ENCODE peak calls at places on chromosomes 1 and 21, in eight cellular contexts. One of them, this sample, is unnamed. For H3K9me3, the result is how much of the 10 kb centered on the place peaks cover.

GRCh38 chr1:62720946-62721554 is 32.9 kb upstream of the DOCK7 start:
- DNase-seq in aorta: no peak
- DNase-seq in psoas muscle: no peak
- DNase-seq in endodermal cell: no peak
- DNase-seq in CD4-positive, alpha-beta memory T cell: no peak
- DNase-seq in effector memory CD4-positive, alpha-beta T cell: no peak
- DNase-seq in Karpas-422: no peak
- DNase-seq in NT2/D1: no peak
- DNase-seq in this sample: no peak

GRCh38 chr1:85884372-85885035 is 176.3 kb upstream of the ZNHIT6 start:
- DNase-seq in aorta: no peak
- DNase-seq in psoas muscle: no peak
- DNase-seq in endodermal cell: peak
- DNase-seq in CD4-positive, alpha-beta memory T cell: no peak
- DNase-seq in effector memory CD4-positive, alpha-beta T cell: no peak
- DNase-seq in Karpas-422: no peak
- DNase-seq in NT2/D1: peak
- DNase-seq in this sample: no peak

GRCh38 chr1:32263744-32264143 is 12.7 kb downstream of the LCK start:
- DNase-seq in aorta: no peak
- DNase-seq in psoas muscle: no peak
- DNase-seq in endodermal cell: no peak
- DNase-seq in CD4-positive, alpha-beta memory T cell: peak
- DNase-seq in effector memory CD4-positive, alpha-beta T cell: no peak
- DNase-seq in Karpas-422: peak
- DNase-seq in NT2/D1: no peak
- DNase-seq in this sample: no peak

GRCh38 chr1:208202333-208202987 is 41.7 kb downstream of the PLXNA2 start:
- DNase-seq in aorta: no peak
- DNase-seq in psoas muscle: no peak
- DNase-seq in endodermal cell: no peak
- DNase-seq in CD4-positive, alpha-beta memory T cell: no peak
- DNase-seq in effector memory CD4-positive, alpha-beta T cell: no peak
- DNase-seq in Karpas-422: no peak
- DNase-seq in NT2/D1: no peak
- DNase-seq in this sample: no peak

GRCh38 chr1:241703001-241703400 is 50.9 kb downstream of the WDR64 start:
- DNase-seq in aorta: no peak
- DNase-seq in psoas muscle: no peak
- DNase-seq in endodermal cell: no peak
- DNase-seq in CD4-positive, alpha-beta memory T cell: no peak
- DNase-seq in effector memory CD4-positive, alpha-beta T cell: no peak
- DNase-seq in Karpas-422: no peak
- DNase-seq in NT2/D1: no peak
- DNase-seq in this sample: no peak

GRCh38 chr1:19922015-19922688 is 1.3 kb downstream of the PLA2G2E start:
- DNase-seq in aorta: no peak
- DNase-seq in psoas muscle: no peak
- DNase-seq in endodermal cell: peak
- DNase-seq in CD4-positive, alpha-beta memory T cell: no peak
- DNase-seq in effector memory CD4-positive, alpha-beta T cell: no peak
- DNase-seq in Karpas-422: no peak
- DNase-seq in NT2/D1: no peak
- DNase-seq in this sample: no peak

GRCh38 chr1:193105821-193106177 is 585 bp upstream of the GLRX2 start:
- DNase-seq in aorta: no peak
- DNase-seq in psoas muscle: no peak
- DNase-seq in endodermal cell: no peak
- DNase-seq in CD4-positive, alpha-beta memory T cell: no peak
- DNase-seq in effector memory CD4-positive, alpha-beta T cell: no peak
- DNase-seq in Karpas-422: no peak
- DNase-seq in NT2/D1: no peak
- DNase-seq in this sample: no peak

GRCh38 chr1:94258873-94259331 is 21.5 kb upstream of the ARHGAP29 start:
- DNase-seq in aorta: peak
- DNase-seq in psoas muscle: peak
- DNase-seq in endodermal cell: no peak
- DNase-seq in CD4-positive, alpha-beta memory T cell: no peak
- DNase-seq in effector memory CD4-positive, alpha-beta T cell: no peak
- DNase-seq in Karpas-422: no peak
- DNase-seq in NT2/D1: no peak
- DNase-seq in this sample: no peak

GRCh38 chr1:27960762-27961645 is 1.2 kb downstream of the XKR8 start:
- DNase-seq in aorta: peak
- DNase-seq in psoas muscle: no peak
- DNase-seq in endodermal cell: peak
- DNase-seq in CD4-positive, alpha-beta memory T cell: no peak
- DNase-seq in effector memory CD4-positive, alpha-beta T cell: no peak
- DNase-seq in Karpas-422: no peak
- DNase-seq in NT2/D1: no peak
- DNase-seq in this sample: no peak

GRCh38 chr1:180994262-180994661 is 28.4 kb downstream of the STX6 start:
- DNase-seq in aorta: no peak
- DNase-seq in psoas muscle: no peak
- DNase-seq in endodermal cell: no peak
- DNase-seq in CD4-positive, alpha-beta memory T cell: no peak
- DNase-seq in effector memory CD4-positive, alpha-beta T cell: no peak
- DNase-seq in Karpas-422: no peak
- DNase-seq in NT2/D1: no peak
- DNase-seq in this sample: no peak

GRCh38 chr21:44889625-44890337 is 16.3 kb upstream of the PTTG1IP start:
- DNase-seq in aorta: no peak
- DNase-seq in psoas muscle: no peak
- DNase-seq in endodermal cell: no peak
- DNase-seq in CD4-positive, alpha-beta memory T cell: no peak
- DNase-seq in effector memory CD4-positive, alpha-beta T cell: no peak
- DNase-seq in Karpas-422: no peak
- DNase-seq in NT2/D1: no peak
- DNase-seq in this sample: no peak

GRCh38 chr1:71026093-71026492 is 21.5 kb downstream of the PTGER3 start:
- DNase-seq in aorta: no peak
- DNase-seq in psoas muscle: no peak
- DNase-seq in endodermal cell: no peak
- DNase-seq in CD4-positive, alpha-beta memory T cell: no peak
- DNase-seq in effector memory CD4-positive, alpha-beta T cell: no peak
- DNase-seq in Karpas-422: no peak
- DNase-seq in NT2/D1: no peak
- DNase-seq in this sample: no peak

GRCh38 chr1:187838335-187839293 is 1009.9 kb downstream of the PLA2G4A start:
- DNase-seq in aorta: no peak
- DNase-seq in psoas muscle: no peak
- DNase-seq in endodermal cell: no peak
- DNase-seq in CD4-positive, alpha-beta memory T cell: no peak
- DNase-seq in effector memory CD4-positive, alpha-beta T cell: no peak
- DNase-seq in Karpas-422: no peak
- DNase-seq in NT2/D1: no peak
- DNase-seq in this sample: no peak

GRCh38 chr1:204197068-204197467 is 777 bp upstream of the KISS1 start:
- DNase-seq in aorta: no peak
- DNase-seq in psoas muscle: no peak
- DNase-seq in endodermal cell: peak
- DNase-seq in CD4-positive, alpha-beta memory T cell: no peak
- DNase-seq in effector memory CD4-positive, alpha-beta T cell: no peak
- DNase-seq in Karpas-422: no peak
- DNase-seq in NT2/D1: no peak
- DNase-seq in this sample: no peak

GRCh38 chr1:166032901-166033371 is 133.9 kb downstream of the FAM78B start:
- DNase-seq in aorta: no peak
- DNase-seq in psoas muscle: peak
- DNase-seq in endodermal cell: peak
- DNase-seq in CD4-positive, alpha-beta memory T cell: no peak
- DNase-seq in effector memory CD4-positive, alpha-beta T cell: no peak
- DNase-seq in Karpas-422: no peak
- DNase-seq in NT2/D1: no peak
- DNase-seq in this sample: no peak

GRCh38 chr1:51840182-51840581 is 38.3 kb downstream of the NRDC start:
- DNase-seq in aorta: no peak
- DNase-seq in psoas muscle: no peak
- DNase-seq in endodermal cell: no peak
- DNase-seq in CD4-positive, alpha-beta memory T cell: no peak
- DNase-seq in effector memory CD4-positive, alpha-beta T cell: no peak
- DNase-seq in Karpas-422: no peak
- DNase-seq in NT2/D1: no peak
- DNase-seq in this sample: no peak

GRCh38 chr1:916173-917075 is 7.3 kb upstream of the SAMD11 start:
- DNase-seq in aorta: peak
- DNase-seq in psoas muscle: peak
- DNase-seq in endodermal cell: peak
- DNase-seq in CD4-positive, alpha-beta memory T cell: no peak
- DNase-seq in effector memory CD4-positive, alpha-beta T cell: no peak
- DNase-seq in Karpas-422: no peak
- DNase-seq in NT2/D1: no peak
- DNase-seq in this sample: peak

GRCh38 chr1:116923421-116923820 is 13.7 kb downstream of the PTGFRN start:
- DNase-seq in aorta: no peak
- DNase-seq in psoas muscle: no peak
- DNase-seq in endodermal cell: peak
- DNase-seq in CD4-positive, alpha-beta memory T cell: no peak
- DNase-seq in effector memory CD4-positive, alpha-beta T cell: no peak
- DNase-seq in Karpas-422: no peak
- DNase-seq in NT2/D1: no peak
- DNase-seq in this sample: no peak

GRCh38 chr1:232016636-232017035 is 390.0 kb downstream of the DISC1 start:
- DNase-seq in aorta: no peak
- DNase-seq in psoas muscle: no peak
- DNase-seq in endodermal cell: no peak
- DNase-seq in CD4-positive, alpha-beta memory T cell: no peak
- DNase-seq in effector memory CD4-positive, alpha-beta T cell: no peak
- DNase-seq in Karpas-422: no peak
- DNase-seq in NT2/D1: no peak
- DNase-seq in this sample: no peak

GRCh38 chr1:87113313-87113712 is 198.9 kb downstream of the HS2ST1 start:
- DNase-seq in aorta: no peak
- DNase-seq in psoas muscle: peak
- DNase-seq in endodermal cell: no peak
- DNase-seq in CD4-positive, alpha-beta memory T cell: no peak
- DNase-seq in effector memory CD4-positive, alpha-beta T cell: no peak
- DNase-seq in Karpas-422: no peak
- DNase-seq in NT2/D1: no peak
- DNase-seq in this sample: no peak

GRCh38 chr21:35257413-35257812 is 208.3 kb upstream of the RUNX1 start:
- DNase-seq in aorta: peak
- DNase-seq in psoas muscle: peak
- DNase-seq in endodermal cell: no peak
- DNase-seq in CD4-positive, alpha-beta memory T cell: no peak
- DNase-seq in effector memory CD4-positive, alpha-beta T cell: no peak
- DNase-seq in Karpas-422: no peak
- DNase-seq in NT2/D1: no peak
- DNase-seq in this sample: no peak

GRCh38 chr1:159508951-159509350 is 26.9 kb downstream of the OR10J5 start:
- DNase-seq in aorta: no peak
- DNase-seq in psoas muscle: no peak
- DNase-seq in endodermal cell: no peak
- DNase-seq in CD4-positive, alpha-beta memory T cell: no peak
- DNase-seq in effector memory CD4-positive, alpha-beta T cell: no peak
- DNase-seq in Karpas-422: no peak
- DNase-seq in NT2/D1: no peak
- DNase-seq in this sample: no peak

GRCh38 chr1:159509440-159510222 is 26.2 kb downstream of the OR10J5 start:
- DNase-seq in aorta: no peak
- DNase-seq in psoas muscle: no peak
- DNase-seq in endodermal cell: no peak
- DNase-seq in CD4-positive, alpha-beta memory T cell: no peak
- DNase-seq in effector memory CD4-positive, alpha-beta T cell: no peak
- DNase-seq in Karpas-422: no peak
- DNase-seq in NT2/D1: no peak
- DNase-seq in this sample: no peak

GRCh38 chr1:159510223-159510530 is 25.6 kb downstream of the OR10J5 start:
- DNase-seq in aorta: no peak
- DNase-seq in psoas muscle: no peak
- DNase-seq in endodermal cell: no peak
- DNase-seq in CD4-positive, alpha-beta memory T cell: no peak
- DNase-seq in effector memory CD4-positive, alpha-beta T cell: no peak
- DNase-seq in Karpas-422: no peak
- DNase-seq in NT2/D1: no peak
- DNase-seq in this sample: no peak
- H3K9me3 ChIP-seq in aorta: under half
- H3K9me3 ChIP-seq in psoas muscle: under half
- H3K9me3 ChIP-seq in endodermal cell: under half
- H3K9me3 ChIP-seq in CD4-positive, alpha-beta memory T cell: under half
- H3K9me3 ChIP-seq in effector memory CD4-positive, alpha-beta T cell: under half
- H3K9me3 ChIP-seq in Karpas-422: under half
- H3K9me3 ChIP-seq in NT2/D1: under half
- H3K9me3 ChIP-seq in this sample: under half

GRCh38 chr21:25801217-25802015 is 66.6 kb downstream of the GABPA start:
- DNase-seq in aorta: peak
- DNase-seq in psoas muscle: peak
- DNase-seq in endodermal cell: peak
- DNase-seq in CD4-positive, alpha-beta memory T cell: peak
- DNase-seq in effector memory CD4-positive, alpha-beta T cell: peak
- DNase-seq in Karpas-422: peak
- DNase-seq in NT2/D1: peak
- DNase-seq in this sample: peak
- H3K4me3 ChIP-seq in aorta: no peak
- H3K4me3 ChIP-seq in psoas muscle: no peak
- H3K4me3 ChIP-seq in endodermal cell: no peak
- H3K4me3 ChIP-seq in CD4-positive, alpha-beta memory T cell: no peak
- H3K4me3 ChIP-seq in effector memory CD4-positive, alpha-beta T cell: peak
- H3K4me3 ChIP-seq in Karpas-422: no peak
- H3K4me3 ChIP-seq in NT2/D1: no peak
- H3K4me3 ChIP-seq in this sample: no peak

GRCh38 chr1:98459471-98459870 is 202.1 kb upstream of the SNX7 start:
- DNase-seq in aorta: no peak
- DNase-seq in psoas muscle: no peak
- DNase-seq in endodermal cell: no peak
- DNase-seq in CD4-positive, alpha-beta memory T cell: no peak
- DNase-seq in effector memory CD4-positive, alpha-beta T cell: no peak
- DNase-seq in Karpas-422: no peak
- DNase-seq in NT2/D1: no peak
- DNase-seq in this sample: no peak
- H3K9me3 ChIP-seq in aorta: under half
- H3K9me3 ChIP-seq in psoas muscle: under half
- H3K9me3 ChIP-seq in endodermal cell: under half
- H3K9me3 ChIP-seq in CD4-positive, alpha-beta memory T cell: under half
- H3K9me3 ChIP-seq in effector memory CD4-positive, alpha-beta T cell: under half
- H3K9me3 ChIP-seq in Karpas-422: under half
- H3K9me3 ChIP-seq in NT2/D1: under half
- H3K9me3 ChIP-seq in this sample: under half

DNA sequence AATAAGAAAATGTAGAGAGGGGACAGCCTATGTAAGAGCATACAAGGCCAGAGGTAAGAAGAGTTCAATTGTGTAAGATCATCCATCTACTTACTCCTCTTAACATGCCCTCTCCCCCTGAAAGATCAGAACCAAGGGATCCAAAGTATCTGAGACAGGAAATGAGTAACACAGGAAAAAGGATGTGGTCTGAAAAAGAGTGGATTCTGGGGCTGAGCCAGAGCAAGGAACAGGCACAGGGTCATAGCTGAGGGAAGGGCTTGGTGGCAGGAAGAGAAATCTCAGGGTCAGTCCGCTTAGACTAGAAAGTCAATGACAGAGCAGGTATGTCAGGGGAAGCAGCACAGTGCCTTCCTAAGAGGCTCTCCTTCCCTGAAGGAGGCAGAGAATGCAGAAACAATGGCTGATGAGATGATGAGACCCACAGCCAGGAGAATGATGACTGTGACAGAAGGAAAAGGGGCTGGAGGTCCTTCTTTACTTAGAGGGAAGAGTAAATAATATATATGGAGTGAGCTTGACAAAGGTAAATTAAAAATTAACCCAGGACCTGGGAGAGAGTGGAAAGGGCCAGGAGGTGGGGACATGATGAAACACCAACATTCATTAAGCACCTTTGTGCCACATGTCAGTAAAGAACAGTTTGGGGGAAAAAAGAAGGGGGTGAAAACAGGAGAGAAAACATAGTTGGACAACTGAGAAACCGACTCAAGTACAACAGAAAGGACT is 26.2 kb upstream of the A3GALT2 start:
- DNase-seq in aorta: no peak
- DNase-seq in psoas muscle: peak
- DNase-seq in endodermal cell: no peak
- DNase-seq in CD4-positive, alpha-beta memory T cell: no peak
- DNase-seq in effector memory CD4-positive, alpha-beta T cell: no peak
- DNase-seq in Karpas-422: no peak
- DNase-seq in NT2/D1: no peak
- DNase-seq in this sample: no peak
- H3K4me3 ChIP-seq in aorta: peak
- H3K4me3 ChIP-seq in psoas muscle: peak
- H3K4me3 ChIP-seq in endodermal cell: peak
- H3K4me3 ChIP-seq in CD4-positive, alpha-beta memory T cell: no peak
- H3K4me3 ChIP-seq in effector memory CD4-positive, alpha-beta T cell: no peak
- H3K4me3 ChIP-seq in Karpas-422: peak
- H3K4me3 ChIP-seq in NT2/D1: no peak
- H3K4me3 ChIP-seq in this sample: no peak